ENCODE peak calls at places on chromosomes 16 and 17, in eight cellular contexts. J, S, F, O, D, L, H and C are unnamed samples.

GRCh38 chr16:70395345-70395901 is 43.5 kb downstream of the ST3GAL2 start:
- DNase-seq in H (peak), S (peak), D (peak), J (no peak), F (peak), L (peak), O (no peak), C (peak)

GRCh38 chr17:3981455-3981854 is 17.2 kb upstream of the ATP2A3 start:
- DNase-seq in J (no peak), D (peak), S (peak), O (no peak), L (no peak), F (no peak), H (no peak), C (no peak)

GRCh38 chr17:42617956-42618431 is 8.5 kb downstream of the TUBG1 start:
- DNase-seq in D (no peak), H (no peak), O (no peak), L (no peak), S (no peak), F (peak), J (no peak), C (no peak)

GRCh38 chr17:66739553-66739952 is 95.4 kb upstream of the CACNG5 start:
- DNase-seq in H (no peak), S (peak), J (no peak), L (peak), F (no peak), D (no peak), O (no peak), C (no peak)

GRCh38 chr17:20896153-20896649 is 146.6 kb downstream of the USP22 start:
- DNase-seq in J (no peak), D (peak), O (no peak), F (no peak), H (no peak), S (no peak), L (no peak), C (no peak)

GRCh38 chr16:886802-887731 is 83.7 kb downstream of the LMF1 start:
- DNase-seq in L (no peak), H (no peak), D (no peak), S (peak), F (no peak), O (no peak), J (no peak), C (no peak)

GRCh38 chr16:68279726-68280125 is 15.4 kb downstream of the SLC7A6 start:
- DNase-seq in L (no peak), O (no peak), H (no peak), J (no peak), F (no peak), S (no peak), D (no peak), C (no peak)

GRCh38 chr16:28981517-28981916 is 3.3 kb upstream of the LAT start:
- DNase-seq in J (no peak), H (no peak), D (peak), S (peak), L (no peak), F (peak), O (no peak), C (no peak)

GRCh38 chr17:64320613-64321553 is 57.8 kb upstream of the TEX2 start:
- DNase-seq in D (peak), H (peak), J (no peak), O (peak), L (peak), S (peak), F (peak), C (peak)

GRCh38 chr16:71337631-71338030 is 20.9 kb upstream of the CALB2 start:
- DNase-seq in O (no peak), D (no peak), F (no peak), S (no peak), J (no peak), L (no peak), H (no peak), C (no peak)

GRCh38 chr16:57156351-57156703 is 29.5 kb downstream of the PSME3IP1 start:
- DNase-seq in F (peak), L (no peak), J (no peak), D (no peak), H (no peak), S (no peak), O (no peak), C (no peak)

GRCh38 chr16:72836985-72837384 is 210.9 kb downstream of the ZFHX3 start:
- DNase-seq in D (no peak), J (no peak), O (no peak), S (peak), F (no peak), L (no peak), H (no peak), C (no peak)

GRCh38 chr16:5905935-5906334 is 808.3 kb upstream of the EEF2KMT start:
- DNase-seq in J (no peak), S (no peak), L (no peak), H (no peak), O (no peak), F (no peak), D (no peak), C (no peak)

GRCh38 chr17:82664276-82664575 is 16.0 kb upstream of the WDR45B start:
- DNase-seq in O (no peak), H (no peak), J (no peak), D (no peak), F (no peak), L (no peak), S (no peak), C (no peak)

GRCh38 chr17:57478433-57478832 is 222.1 kb downstream of the MSI2 start:
- DNase-seq in H (no peak), L (no peak), J (no peak), D (no peak), F (no peak), O (no peak), S (no peak), C (no peak)

GRCh38 chr17:65850486-65850885 is 289.0 kb upstream of the AXIN2 start:
- DNase-seq in J (no peak), F (peak), L (no peak), D (no peak), S (no peak), H (no peak), O (no peak), C (no peak)

GRCh38 chr16:24428751-24429150 is 110.6 kb upstream of the RBBP6 start:
- DNase-seq in J (no peak), S (no peak), F (no peak), H (no peak), O (no peak), D (no peak), L (no peak), C (no peak)

GRCh38 chr16:1929105-1929504 is 10.9 kb upstream of the HS3ST6 start:
- DNase-seq in J (no peak), F (peak), O (peak), H (no peak), D (no peak), L (no peak), S (peak), C (no peak)

GRCh38 chr16:78257376-78257728 is 157.9 kb downstream of the WWOX start:
- DNase-seq in O (no peak), S (peak), D (no peak), J (no peak), L (no peak), F (no peak), H (no peak), C (no peak)

GRCh38 chr16:21228473-21228872 is 5.0 kb upstream of the ANKS4B start:
- DNase-seq in D (no peak), S (no peak), F (peak), J (no peak), L (no peak), O (no peak), H (no peak), C (no peak)

GRCh38 chr16:24319415-24319814 is 63.3 kb downstream of the CACNG3 start:
- DNase-seq in H (no peak), D (no peak), O (no peak), J (no peak), S (no peak), L (no peak), F (no peak), C (no peak)

GRCh38 chr17:45708707-45709290 is 75.3 kb upstream of the CRHR1 start:
- DNase-seq in S (no peak), H (no peak), O (no peak), D (no peak), J (no peak), L (no peak), F (no peak), C (no peak)

GRCh38 chr16:56351481-56351880 is 73.9 kb downstream of the AMFR start:
- DNase-seq in O (no peak), H (no peak), L (peak), D (peak), S (no peak), J (no peak), F (no peak), C (no peak)

GRCh38 chr17:794876-795275 is 12.7 kb downstream of the MRM3 start:
- DNase-seq in D (peak), H (no peak), O (peak), F (peak), J (peak), L (peak), S (peak), C (peak)

GRCh38 chr16:87979352-87979751 is 28.1 kb downstream of the BANP start:
- DNase-seq in J (no peak), L (peak), S (peak), F (no peak), D (no peak), H (no peak), O (no peak), C (no peak)

GRCh38 chr17:78361227-78361683 is 1.4 kb upstream of the SOCS3 start:
- DNase-seq in D (no peak), H (no peak), L (no peak), S (no peak), J (no peak), F (no peak), O (no peak), C (no peak)

GRCh38 chr17:43860927-43861622 is 14.1 kb downstream of the CD300LG start:
- DNase-seq in D (no peak), F (no peak), L (peak), H (no peak), O (no peak), S (no peak), J (no peak), C (no peak)